ENCODE peak calls at places on chromosomes 1 and 21, in five cellular contexts. P, C, D, I and K are unnamed samples. For H3K9me3, the result is how much of the 10 kb centered on the place peaks cover.

GRCh38 chr1:204358605-204359004 is 1.1 kb downstream of the PLEKHA6 start:
- DNase-seq in P (no peak), C (no peak), D (no peak), I (no peak), K (no peak)

GRCh38 chr1:15197591-15198447 is 44.3 kb downstream of the TMEM51 start:
- DNase-seq in P (no peak), C (no peak), D (no peak), I (peak), K (no peak)

GRCh38 chr1:150575518-150576366 is 3.7 kb downstream of the MCL1 start:
- DNase-seq in P (no peak), C (no peak), D (no peak), I (no peak), K (no peak)

GRCh38 chr1:181021811-181022434 is 747 bp downstream of the STX6 start:
- DNase-seq in P (no peak), C (peak), D (no peak), I (peak), K (peak)

GRCh38 chr1:169931795-169932195 is 38.1 kb upstream of the SCYL3 start:
- DNase-seq in P (no peak), C (no peak), D (no peak), I (no peak), K (no peak)

GRCh38 chr1:79745928-79746327 is 739.4 kb upstream of the ADGRL4 start:
- DNase-seq in P (no peak), C (no peak), D (no peak), I (no peak), K (no peak)

GRCh38 chr1:22916469-22916817 is 56.2 kb downstream of the LACTBL1 start:
- DNase-seq in P (no peak), C (no peak), D (no peak), I (no peak), K (no peak)

GRCh38 chr1:61198554-61198953 is 116.2 kb downstream of the NFIA start:
- DNase-seq in P (no peak), C (no peak), D (no peak), I (no peak), K (no peak)

GRCh38 chr1:196148367-196148970 is 459.8 kb downstream of the KCNT2 start:
- DNase-seq in P (peak), C (no peak), D (no peak), I (peak), K (peak)

GRCh38 chr1:209895709-209896108 is 42.3 kb upstream of the SYT14 start:
- DNase-seq in P (no peak), C (no peak), D (no peak), I (no peak), K (no peak)

GRCh38 chr21:42672699-42673458 is 19.5 kb downstream of the PDE9A start:
- DNase-seq in P (no peak), C (no peak), D (no peak), I (no peak), K (no peak)

GRCh38 chr1:24206516-24207394 is 19.7 kb upstream of the IFNLR1 start:
- DNase-seq in P (no peak), C (no peak), D (no peak), I (no peak), K (no peak)

GRCh38 chr1:236253119-236253518 is 28.6 kb downstream of the ERO1B start:
- DNase-seq in P (no peak), C (no peak), D (no peak), I (no peak), K (no peak)

GRCh38 chr1:43666608-43667007 is 16.7 kb downstream of the KDM4A start:
- DNase-seq in P (no peak), C (no peak), D (no peak), I (no peak), K (no peak)

GRCh38 chr1:110638062-110638461 is 31.9 kb upstream of the KCNA2 start:
- DNase-seq in P (no peak), C (no peak), D (no peak), I (no peak), K (no peak)

GRCh38 chr1:234901491-234902049 is 227.1 kb downstream of the TOMM20 start:
- DNase-seq in P (no peak), C (no peak), D (no peak), I (no peak), K (no peak)

GRCh38 chr1:111217183-111217910 is 10.2 kb upstream of the CHI3L2 start:
- DNase-seq in P (no peak), C (no peak), D (no peak), I (no peak), K (no peak)

GRCh38 chr1:19762175-19762779 is 37.4 kb downstream of the TMCO4 start:
- DNase-seq in P (no peak), C (peak), D (no peak), I (peak), K (peak)

GRCh38 chr21:28734522-28735175 is 258.0 kb downstream of the LTN1 start:
- DNase-seq in P (no peak), C (no peak), D (no peak), I (no peak), K (no peak)

GRCh38 chr1:242525360-242525722 is 844 bp upstream of the PLD5 start:
- DNase-seq in P (no peak), C (no peak), D (no peak), I (no peak), K (no peak)

GRCh38 chr1:53944469-53945182 is 873 bp downstream of the IFT25 start:
- DNase-seq in P (no peak), C (no peak), D (no peak), I (peak), K (no peak)

GRCh38 chr1:93874025-93874651 is 4.9 kb downstream of the DNTTIP2 start:
- DNase-seq in P (no peak), C (no peak), D (no peak), I (no peak), K (peak)

GRCh38 chr1:222465211-222466041 is 82.5 kb downstream of the HHIPL2 start:
- DNase-seq in P (peak), C (peak), D (peak), I (peak), K (peak)

GRCh38 chr1:38788937-38789336 is 70.6 kb downstream of the RRAGC start:
- DNase-seq in P (no peak), C (peak), D (no peak), I (no peak), K (no peak)

GRCh38 chr1:42146127-42146915 is 6.9 kb upstream of the GUCA2B start:
- DNase-seq in P (no peak), C (peak), D (no peak), I (no peak), K (no peak)

GRCh38 chr21:38925923-38926322 is 120.2 kb downstream of the ETS2 start:
- DNase-seq in P (no peak), C (no peak), D (no peak), I (no peak), K (no peak)

GRCh38 chr1:154474802-154475201 is 27.2 kb upstream of the TDRD10 start:
- DNase-seq in P (peak), C (no peak), D (no peak), I (no peak), K (peak)

GRCh38 chr1:247054992-247055415 is 23.6 kb downstream of the ZNF670 start:
- DNase-seq in P (no peak), C (no peak), D (no peak), I (no peak), K (peak)

GRCh38 chr1:247056071-247056470 is 22.5 kb downstream of the ZNF670 start:
- DNase-seq in P (no peak), C (no peak), D (no peak), I (no peak), K (no peak)

GRCh38 chr1:247064309-247064708 is 14.3 kb downstream of the ZNF670 start:
- DNase-seq in P (no peak), C (no peak), D (no peak), I (no peak), K (no peak)

DNA sequence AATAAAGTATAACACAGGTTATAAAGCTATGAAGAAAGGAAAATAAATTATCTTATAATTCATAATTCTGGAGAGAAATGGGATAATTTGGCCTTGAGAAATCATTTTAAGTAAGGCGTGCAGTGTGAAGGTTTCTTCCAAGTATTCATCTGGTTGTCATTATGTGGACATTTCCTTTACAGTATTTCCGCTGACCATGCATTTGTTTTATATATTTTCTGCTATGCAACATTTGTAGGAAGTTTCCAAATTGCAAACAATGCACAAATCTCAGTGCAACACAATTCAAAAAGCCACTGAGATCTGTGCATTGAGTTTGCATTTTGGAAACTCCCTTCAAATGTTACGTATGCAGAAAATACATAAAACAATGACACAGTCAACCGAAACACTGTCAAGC is 17.8 kb downstream of the ZNF670 start:
- DNase-seq in P (no peak), C (no peak), D (no peak), I (no peak), K (no peak)
- H3K9me3 ChIP-seq in P (under half), C (under half), D (under half), I (under half), K (under half)

GRCh38 chr1:13823936-13824335 is 123.9 kb downstream of the PRDM2 start:
- DNase-seq in P (no peak), C (no peak), D (no peak), I (no peak), K (no peak)
- TF ChIP-seq SRF in P (no peak), C (no peak), D (no peak), I (no peak), K (no peak)

GRCh38 chr21:9760398-9761074 is 760.8 kb upstream of the TPTE start:
- DNase-seq in P (no peak), C (no peak), D (no peak), I (no peak), K (no peak)

GRCh38 chr21:9756677-9757076 is 764.7 kb upstream of the TPTE start:
- DNase-seq in P (no peak), C (no peak), D (no peak), I (no peak), K (no peak)

GRCh38 chr21:9758141-9758540 is 763.2 kb upstream of the TPTE start:
- DNase-seq in P (no peak), C (no peak), D (no peak), I (no peak), K (no peak)

GRCh38 chr21:9758888-9759287 is 762.5 kb upstream of the TPTE start:
- DNase-seq in P (no peak), C (no peak), D (no peak), I (no peak), K (no peak)

GRCh38 chr21:9759972-9760371 is 761.4 kb upstream of the TPTE start:
- DNase-seq in P (no peak), C (no peak), D (no peak), I (no peak), K (no peak)
- H3K9me3 ChIP-seq in P (half or more), C (half or more), D (under half), I (under half), K (half or more)

GRCh38 chr1:63352736-63353135 is 14.7 kb upstream of the ALG6 start:
- DNase-seq in P (no peak), C (no peak), D (no peak), I (no peak), K (no peak)
- TF ChIP-seq SRF in P (no peak), C (no peak), D (no peak), I (no peak), K (no peak)

GRCh38 chr1:2819831-2820730 is 18.6 kb upstream of the TTC34 start:
- DNase-seq in P (no peak), C (no peak), D (no peak), I (no peak), K (no peak)

GRCh38 chr1:2821970-2822620 is 20.6 kb upstream of the TTC34 start:
- DNase-seq in P (no peak), C (peak), D (no peak), I (peak), K (no peak)

GRCh38 chr1:2819429-2819828 is 17.9 kb upstream of the TTC34 start:
- DNase-seq in P (no peak), C (no peak), D (no peak), I (no peak), K (no peak)

GRCh38 chr1:2821373-2821955 is 20.0 kb upstream of the TTC34 start:
- DNase-seq in P (no peak), C (no peak), D (no peak), I (no peak), K (no peak)

GRCh38 chr1:2820731-2821372 is 19.4 kb upstream of the TTC34 start:
- DNase-seq in P (no peak), C (no peak), D (no peak), I (no peak), K (no peak)
- H3K9me3 ChIP-seq in P (under half), C (half or more), D (under half), I (under half), K (under half)

GRCh38 chr1:27132624-27133023 is 22.3 kb downstream of the SLC9A1 start:
- DNase-seq in P (no peak), C (no peak), D (no peak), I (no peak), K (no peak)
- TF ChIP-seq SRF in P (no peak), C (no peak), D (no peak), I (no peak), K (no peak)

GRCh38 chr21:46062471-46063211 is 35.3 kb upstream of the COL6A2 start:
- DNase-seq in P (no peak), C (peak), D (no peak), I (no peak), K (no peak)
- H3K9me3 ChIP-seq in P (under half), C (under half), D (under half), I (under half), K (under half)

DNA sequence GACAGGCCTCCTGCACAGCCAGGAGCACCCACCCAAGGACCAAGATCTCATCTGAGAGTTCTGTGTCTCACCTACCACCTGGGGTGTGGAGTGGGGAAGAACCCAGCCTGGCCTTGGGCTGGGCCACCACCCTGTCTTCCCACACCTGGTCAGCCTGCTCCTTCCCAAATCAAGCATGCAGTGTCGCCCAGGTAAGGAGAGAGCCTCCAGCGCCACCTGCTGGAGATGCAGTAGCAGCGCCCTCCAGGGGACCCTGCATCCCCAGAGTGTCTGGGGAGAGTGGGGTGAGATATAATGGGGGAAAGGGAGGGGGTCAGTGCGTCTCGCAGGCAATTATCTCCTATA is 32.3 kb downstream of the KIAA2013 start:
- DNase-seq in P (peak), C (peak), D (no peak), I (peak), K (peak)
- TF ChIP-seq SRF in P (no peak), C (no peak), D (no peak), I (no peak), K (no peak)

GRCh38 chr1:197801111-197801482 is 25.8 kb upstream of the DENND1B start:
- DNase-seq in P (no peak), C (no peak), D (no peak), I (no peak), K (no peak)

GRCh38 chr1:197798492-197798891 is 23.2 kb upstream of the DENND1B start:
- DNase-seq in P (no peak), C (no peak), D (no peak), I (no peak), K (no peak)

GRCh38 chr1:197800379-197801110 is 25.3 kb upstream of the DENND1B start:
- DNase-seq in P (no peak), C (no peak), D (no peak), I (no peak), K (no peak)

GRCh38 chr1:197797010-197797409 is 21.7 kb upstream of the DENND1B start:
- DNase-seq in P (no peak), C (no peak), D (no peak), I (no peak), K (no peak)

GRCh38 chr1:197799271-197799670 is 24.0 kb upstream of the DENND1B start:
- DNase-seq in P (no peak), C (no peak), D (no peak), I (no peak), K (no peak)
- H3K9me3 ChIP-seq in P (under half), C (under half), D (under half), I (under half), K (under half)